ENCODE peak calls at places on chromosomes 7 and 10, in four cellular contexts. G is GM12878, I is SK-N-SH, S is HepG2. J is an unnamed sample.

GRCh38 chr7:106657085-106657991 is 3.6 kb downstream of the CCDC71L start:
- DNase-seq in G (no peak), I (no peak), S (no peak), J (no peak)

GRCh38 chr7:87797798-87798403 is 78.3 kb downstream of the SLC25A40 start:
- DNase-seq in G (peak; percentile 45), I (peak; percentile 47), S (peak; percentile 48), J (peak; percentile 72)

GRCh38 chr7:101740981-101741725 is 76.3 kb upstream of the CUX1 start:
- DNase-seq in G (peak; percentile 72), I (no peak), S (no peak), J (no peak)

GRCh38 chr10:54081950-54082349 is 719.1 kb downstream of the PCDH15 start:
- DNase-seq in G (no peak), I (no peak), S (no peak), J (no peak)

GRCh38 chr7:84744388-84744787 is 442.5 kb downstream of the SEMA3D start:
- DNase-seq in G (no peak), I (no peak), S (no peak), J (no peak)

GRCh38 chr10:34316154-34316553 is 498.9 kb downstream of the PARD3 start:
- DNase-seq in G (no peak), I (no peak), S (no peak), J (no peak)

GRCh38 chr7:152145853-152146466 is 120.5 kb downstream of the GALNT11 start:
- DNase-seq in G (no peak), I (peak; percentile 62), S (peak; percentile 40), J (peak; percentile 8)

GRCh38 chr7:24637706-24638105 is 64.5 kb downstream of the PALS2 start:
- DNase-seq in G (no peak), I (no peak), S (no peak), J (no peak)

GRCh38 chr7:77831953-77832352 is 33.4 kb downstream of the PHTF2 start:
- DNase-seq in G (no peak), I (no peak), S (no peak), J (no peak)

GRCh38 chr7:23470290-23471089 is at the start of gene IGF2BP3:
- DNase-seq in G (peak; percentile 87), I (peak; percentile 87), S (peak; percentile 91), J (peak; percentile 41)

GRCh38 chr7:84194484-84195260 is at the start of gene SEMA3A:
- DNase-seq in G (no peak), I (peak; percentile 55), S (peak; percentile 8), J (peak; percentile 21)

GRCh38 chr7:33716581-33717477 is 188.5 kb upstream of the BMPER start:
- DNase-seq in G (no peak), I (no peak), S (peak; percentile 33), J (peak; percentile 45)

GRCh38 chr10:90921906-90922305 is 1.0 kb upstream of the ANKRD1 start:
- DNase-seq in G (no peak), I (no peak), S (no peak), J (no peak)

GRCh38 chr7:151917791-151918311 is 38.4 kb upstream of the GALNTL5 start:
- DNase-seq in G (no peak), I (no peak), S (no peak), J (no peak)

GRCh38 chr7:82778021-82778420 is 334.4 kb upstream of the CACNA2D1 start:
- DNase-seq in G (no peak), I (no peak), S (no peak), J (no peak)

GRCh38 chr7:71548746-71549145 is 416.8 kb downstream of the GALNT17 start:
- DNase-seq in G (no peak), I (no peak), S (no peak), J (no peak)

GRCh38 chr7:86904949-86905834 is 154.3 kb downstream of the ELAPOR2 start:
- DNase-seq in G (no peak), I (peak; percentile 15), S (peak; percentile 16), J (no peak)

GRCh38 chr7:21054427-21055133 is 267.9 kb upstream of the SP8 start:
- DNase-seq in G (no peak), I (no peak), S (no peak), J (no peak)

DNA sequence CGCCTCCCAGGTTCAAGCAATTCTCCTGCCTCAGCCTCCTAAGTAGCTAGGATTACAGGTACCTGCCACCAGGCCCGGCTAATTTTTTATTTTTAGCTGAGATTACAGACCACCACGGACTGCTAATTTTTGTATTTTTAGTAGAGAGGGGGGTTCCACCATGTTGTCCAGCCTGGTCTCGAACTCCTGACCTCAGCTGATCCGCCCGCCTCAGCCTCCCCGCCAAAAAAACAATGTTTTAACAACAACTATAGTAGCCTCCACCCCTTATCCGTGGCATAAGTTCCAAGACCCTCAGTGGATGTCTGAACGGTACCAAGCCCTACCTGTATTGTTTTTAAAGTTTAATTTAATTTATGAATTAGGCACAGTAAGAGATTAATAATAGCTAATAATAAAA is 48.2 kb downstream of the GNA12 start:
- DNase-seq in G (no peak), I (no peak), S (no peak), J (no peak)
- TF ChIP-seq JUND in G (no peak), I (no peak), S (no peak), J (no peak)

GRCh38 chr10:72123616-72124015 is 35.3 kb upstream of the SPOCK2 start:
- DNase-seq in G (no peak), I (no peak), S (no peak), J (no peak)
- TF ChIP-seq JUND in G (no peak), I (no peak), S (no peak), J (no peak)

DNA sequence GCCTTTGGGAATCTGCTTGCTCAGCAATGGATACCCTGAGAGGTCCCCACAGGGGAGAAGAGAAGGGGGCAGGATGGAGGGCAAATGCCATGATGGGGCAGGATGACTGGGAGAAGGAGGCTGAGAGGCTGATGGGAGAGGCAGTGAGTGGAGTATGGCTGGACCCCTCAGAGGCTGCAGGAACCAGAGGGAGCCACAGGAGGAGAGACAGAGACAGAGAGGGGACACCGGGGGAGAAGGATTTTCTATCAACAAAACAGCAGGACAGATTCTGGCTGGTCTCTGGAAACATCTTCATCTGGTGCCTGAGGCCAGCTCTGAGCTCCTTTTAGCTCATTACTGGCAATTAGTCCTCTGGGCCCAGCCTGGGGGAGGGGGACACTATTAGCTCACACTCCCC is 80.9 kb upstream of the PAX2 start:
- DNase-seq in G (no peak), I (no peak), S (no peak), J (no peak)
- TF ChIP-seq JUND in G (no peak), I (no peak), S (no peak), J (no peak)

DNA sequence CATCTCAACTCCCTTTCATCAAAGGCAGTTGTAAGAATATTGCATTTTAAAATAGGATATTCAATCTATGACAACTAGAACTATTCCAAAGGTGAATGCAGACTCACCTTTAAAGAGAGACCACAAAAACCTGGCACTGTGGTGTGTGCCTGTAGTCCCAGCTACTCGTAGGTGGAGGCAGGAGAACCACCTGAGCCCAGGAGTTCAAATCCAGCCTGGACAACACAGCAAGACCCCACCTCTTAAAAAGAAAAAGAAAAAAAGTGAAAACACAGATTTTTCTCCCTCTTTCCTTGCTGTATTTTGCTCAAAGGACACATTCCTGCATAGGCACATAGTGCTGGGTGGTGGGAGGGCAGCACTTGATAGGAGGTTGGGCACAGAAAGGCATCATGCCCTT is 739 bp upstream of the ALDH18A1 start:
- DNase-seq in G (no peak), I (no peak), S (no peak), J (no peak)
- TF ChIP-seq JUND in G (no peak), I (no peak), S (no peak), J (no peak)

GRCh38 chr10:73931767-73932624 is 21.1 kb downstream of the PLAU start:
- DNase-seq in G (peak; percentile 50), I (no peak), S (peak; percentile 32), J (peak; percentile 42)
- TF ChIP-seq JUND in G (no peak), I (no peak), S (no peak), J (no peak)

GRCh38 chr7:112511451-112512220 is 30.8 kb downstream of the LSMEM1 start:
- DNase-seq in G (no peak), I (no peak), S (no peak), J (no peak)

GRCh38 chr7:112508404-112508803 is 27.6 kb downstream of the LSMEM1 start:
- DNase-seq in G (no peak), I (no peak), S (no peak), J (no peak)

GRCh38 chr7:112510743-112511110 is 29.9 kb downstream of the LSMEM1 start:
- DNase-seq in G (no peak), I (no peak), S (no peak), J (no peak)

GRCh38 chr7:112509390-112509789 is 28.6 kb downstream of the LSMEM1 start:
- DNase-seq in G (no peak), I (no peak), S (no peak), J (no peak)

DNA sequence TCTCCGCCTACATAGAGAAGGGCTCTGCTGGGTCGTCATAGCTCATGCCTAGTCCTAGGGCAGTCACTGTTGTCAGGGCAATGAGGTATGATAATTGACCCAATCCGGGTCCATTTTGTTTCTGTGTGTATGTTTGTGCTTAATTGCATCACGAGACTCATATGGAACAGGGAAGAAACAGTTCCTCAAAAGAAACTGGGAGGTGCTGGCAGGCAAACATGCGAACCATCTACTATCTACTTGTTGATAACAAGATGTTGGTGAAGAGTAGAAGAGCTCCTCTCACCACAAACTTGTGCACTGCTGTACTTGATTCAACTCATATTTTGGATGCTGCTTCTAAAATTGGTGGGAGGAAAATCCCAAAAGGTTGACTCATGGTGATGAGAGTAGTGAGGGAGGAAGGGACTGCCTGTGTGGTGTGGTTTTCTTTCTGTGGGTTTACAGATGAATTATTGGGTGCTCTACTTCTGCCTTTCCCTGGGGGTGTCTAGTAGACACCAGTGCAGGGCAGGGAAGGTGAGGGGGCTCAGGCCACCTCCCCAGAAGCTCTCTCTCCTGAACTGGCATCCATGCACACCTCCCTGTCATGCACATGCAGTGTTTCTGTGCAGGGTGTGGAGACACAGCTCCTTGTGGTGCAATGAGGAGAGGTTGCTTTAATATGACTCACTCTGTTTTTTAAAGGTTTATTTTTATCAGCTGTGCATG is 29.4 kb downstream of the LSMEM1 start:
- DNase-seq in G (peak; percentile 17), I (no peak), S (no peak), J (no peak)
- TF ChIP-seq JUND in G (no peak), I (peak; percentile 39), S (no peak), J (no peak)

J was measured in T47D.